ENCODE peak calls at places on chromosomes 1 and 21, in ten cellular contexts. One of them, this sample, is unnamed.
A peak's percentile ranks its signal among the peaks of the same experiment; 100 is the strongest.

GRCh38 chr1:45640293-45640692 is 16.4 kb upstream of the CCDC17 start:
- DNase-seq in body of pancreas: no peak
- DNase-seq in ELR: no peak
- DNase-seq in aorta: no peak
- DNase-seq in T follicular helper cell: no peak
- DNase-seq in anterior cingulate cortex: no peak
- DNase-seq in stimulated activated CD4-positive, alpha-beta T cell treated with anti-CD3 and anti-CD28 coated beads, Interleukin-4, amount 100 ng/mL, for 1 hour: no peak
- DNase-seq in NCI-H524: no peak
- DNase-seq in Ammon's horn: no peak
- DNase-seq in activated naive CD4-positive, alpha-beta T cell: no peak
- DNase-seq in this sample: no peak

GRCh38 chr1:222195857-222196256 is 352.0 kb downstream of the HHIPL2 start:
- DNase-seq in anterior cingulate cortex: no peak
- DNase-seq in Ammon's horn: no peak
- DNase-seq in body of pancreas: no peak
- DNase-seq in T follicular helper cell: no peak
- DNase-seq in ELR: peak; percentile 22
- DNase-seq in stimulated activated CD4-positive, alpha-beta T cell treated with anti-CD3 and anti-CD28 coated beads, Interleukin-4, amount 100 ng/mL, for 1 hour: no peak
- DNase-seq in aorta: no peak
- DNase-seq in NCI-H524: no peak
- DNase-seq in activated naive CD4-positive, alpha-beta T cell: no peak
- DNase-seq in this sample: no peak

GRCh38 chr21:14942801-14943490 is 121.9 kb downstream of the NRIP1 start:
- DNase-seq in ELR: no peak
- DNase-seq in body of pancreas: no peak
- DNase-seq in activated naive CD4-positive, alpha-beta T cell: no peak
- DNase-seq in aorta: no peak
- DNase-seq in anterior cingulate cortex: no peak
- DNase-seq in NCI-H524: peak; percentile 30
- DNase-seq in stimulated activated CD4-positive, alpha-beta T cell treated with anti-CD3 and anti-CD28 coated beads, Interleukin-4, amount 100 ng/mL, for 1 hour: no peak
- DNase-seq in T follicular helper cell: no peak
- DNase-seq in Ammon's horn: no peak
- DNase-seq in this sample: no peak

GRCh38 chr1:156465747-156466365 is 34.7 kb downstream of the MEF2D start:
- DNase-seq in stimulated activated CD4-positive, alpha-beta T cell treated with anti-CD3 and anti-CD28 coated beads, Interleukin-4, amount 100 ng/mL, for 1 hour: no peak
- DNase-seq in aorta: no peak
- DNase-seq in body of pancreas: no peak
- DNase-seq in anterior cingulate cortex: no peak
- DNase-seq in NCI-H524: peak; percentile 34
- DNase-seq in T follicular helper cell: no peak
- DNase-seq in Ammon's horn: no peak
- DNase-seq in activated naive CD4-positive, alpha-beta T cell: no peak
- DNase-seq in ELR: peak; percentile 25
- DNase-seq in this sample: no peak

GRCh38 chr1:109579496-109579895 is 31.1 kb downstream of the GNAI3 start:
- DNase-seq in activated naive CD4-positive, alpha-beta T cell: no peak
- DNase-seq in body of pancreas: no peak
- DNase-seq in ELR: no peak
- DNase-seq in NCI-H524: peak; percentile 6
- DNase-seq in stimulated activated CD4-positive, alpha-beta T cell treated with anti-CD3 and anti-CD28 coated beads, Interleukin-4, amount 100 ng/mL, for 1 hour: no peak
- DNase-seq in aorta: no peak
- DNase-seq in Ammon's horn: peak; percentile 53
- DNase-seq in anterior cingulate cortex: no peak
- DNase-seq in T follicular helper cell: no peak
- DNase-seq in this sample: no peak

GRCh38 chr21:29196021-29196663 is 65.7 kb downstream of the MAP3K7CL start:
- DNase-seq in Ammon's horn: peak; percentile 67
- DNase-seq in anterior cingulate cortex: no peak
- DNase-seq in stimulated activated CD4-positive, alpha-beta T cell treated with anti-CD3 and anti-CD28 coated beads, Interleukin-4, amount 100 ng/mL, for 1 hour: peak; percentile 50
- DNase-seq in NCI-H524: no peak
- DNase-seq in aorta: peak; percentile 82
- DNase-seq in activated naive CD4-positive, alpha-beta T cell: no peak
- DNase-seq in body of pancreas: peak; percentile 21
- DNase-seq in ELR: peak; percentile 98
- DNase-seq in T follicular helper cell: peak; percentile 32
- DNase-seq in this sample: no peak

GRCh38 chr21:26747216-26747615 is 98.0 kb downstream of the ADAMTS1 start:
- DNase-seq in ELR: no peak
- DNase-seq in activated naive CD4-positive, alpha-beta T cell: no peak
- DNase-seq in stimulated activated CD4-positive, alpha-beta T cell treated with anti-CD3 and anti-CD28 coated beads, Interleukin-4, amount 100 ng/mL, for 1 hour: no peak
- DNase-seq in body of pancreas: no peak
- DNase-seq in anterior cingulate cortex: no peak
- DNase-seq in Ammon's horn: no peak
- DNase-seq in T follicular helper cell: no peak
- DNase-seq in aorta: no peak
- DNase-seq in NCI-H524: no peak
- DNase-seq in this sample: no peak

GRCh38 chr21:29904359-29905282 is 35.2 kb downstream of the GRIK1 start:
- DNase-seq in Ammon's horn: no peak
- DNase-seq in NCI-H524: no peak
- DNase-seq in anterior cingulate cortex: no peak
- DNase-seq in body of pancreas: no peak
- DNase-seq in ELR: no peak
- DNase-seq in aorta: no peak
- DNase-seq in activated naive CD4-positive, alpha-beta T cell: no peak
- DNase-seq in stimulated activated CD4-positive, alpha-beta T cell treated with anti-CD3 and anti-CD28 coated beads, Interleukin-4, amount 100 ng/mL, for 1 hour: no peak
- DNase-seq in T follicular helper cell: no peak
- DNase-seq in this sample: no peak

GRCh38 chr1:234980657-234981396 is 147.8 kb downstream of the TOMM20 start:
- DNase-seq in aorta: peak; percentile 95
- DNase-seq in stimulated activated CD4-positive, alpha-beta T cell treated with anti-CD3 and anti-CD28 coated beads, Interleukin-4, amount 100 ng/mL, for 1 hour: peak; percentile 71
- DNase-seq in Ammon's horn: peak; percentile 80
- DNase-seq in anterior cingulate cortex: no peak
- DNase-seq in ELR: peak; percentile 96
- DNase-seq in body of pancreas: peak; percentile 65
- DNase-seq in NCI-H524: no peak
- DNase-seq in T follicular helper cell: peak; percentile 45
- DNase-seq in activated naive CD4-positive, alpha-beta T cell: no peak
- DNase-seq in this sample: peak; percentile 85

GRCh38 chr1:77370161-77370560 is 88.3 kb downstream of the AK5 start:
- DNase-seq in ELR: peak; percentile 25
- DNase-seq in aorta: no peak
- DNase-seq in Ammon's horn: no peak
- DNase-seq in body of pancreas: no peak
- DNase-seq in anterior cingulate cortex: no peak
- DNase-seq in activated naive CD4-positive, alpha-beta T cell: no peak
- DNase-seq in stimulated activated CD4-positive, alpha-beta T cell treated with anti-CD3 and anti-CD28 coated beads, Interleukin-4, amount 100 ng/mL, for 1 hour: no peak
- DNase-seq in NCI-H524: no peak
- DNase-seq in T follicular helper cell: no peak
- DNase-seq in this sample: no peak

GRCh38 chr1:224392411-224393249 is 36.0 kb downstream of the CNIH4 start:
- DNase-seq in activated naive CD4-positive, alpha-beta T cell: no peak
- DNase-seq in Ammon's horn: no peak
- DNase-seq in ELR: peak; percentile 50
- DNase-seq in anterior cingulate cortex: no peak
- DNase-seq in stimulated activated CD4-positive, alpha-beta T cell treated with anti-CD3 and anti-CD28 coated beads, Interleukin-4, amount 100 ng/mL, for 1 hour: no peak
- DNase-seq in NCI-H524: no peak
- DNase-seq in aorta: no peak
- DNase-seq in T follicular helper cell: no peak
- DNase-seq in body of pancreas: no peak
- DNase-seq in this sample: no peak

GRCh38 chr1:58318157-58318665 is 228.3 kb downstream of the OMA1 start:
- DNase-seq in Ammon's horn: no peak
- DNase-seq in body of pancreas: no peak
- DNase-seq in T follicular helper cell: no peak
- DNase-seq in anterior cingulate cortex: no peak
- DNase-seq in activated naive CD4-positive, alpha-beta T cell: no peak
- DNase-seq in NCI-H524: no peak
- DNase-seq in aorta: no peak
- DNase-seq in stimulated activated CD4-positive, alpha-beta T cell treated with anti-CD3 and anti-CD28 coated beads, Interleukin-4, amount 100 ng/mL, for 1 hour: no peak
- DNase-seq in ELR: peak; percentile 42
- DNase-seq in this sample: no peak

GRCh38 chr1:22217811-22218460 is 75.0 kb upstream of the WNT4 start:
- DNase-seq in aorta: no peak
- DNase-seq in activated naive CD4-positive, alpha-beta T cell: no peak
- DNase-seq in body of pancreas: no peak
- DNase-seq in T follicular helper cell: no peak
- DNase-seq in NCI-H524: no peak
- DNase-seq in anterior cingulate cortex: no peak
- DNase-seq in stimulated activated CD4-positive, alpha-beta T cell treated with anti-CD3 and anti-CD28 coated beads, Interleukin-4, amount 100 ng/mL, for 1 hour: no peak
- DNase-seq in Ammon's horn: no peak
- DNase-seq in ELR: no peak
- DNase-seq in this sample: peak; percentile 47

GRCh38 chr1:115107501-115108260 is 18.4 kb upstream of the TSPAN2 start:
- DNase-seq in aorta: no peak
- DNase-seq in ELR: no peak
- DNase-seq in activated naive CD4-positive, alpha-beta T cell: no peak
- DNase-seq in T follicular helper cell: no peak
- DNase-seq in NCI-H524: no peak
- DNase-seq in body of pancreas: no peak
- DNase-seq in stimulated activated CD4-positive, alpha-beta T cell treated with anti-CD3 and anti-CD28 coated beads, Interleukin-4, amount 100 ng/mL, for 1 hour: no peak
- DNase-seq in Ammon's horn: no peak
- DNase-seq in anterior cingulate cortex: no peak
- DNase-seq in this sample: no peak

GRCh38 chr1:82829527-82829926 is 1028.8 kb downstream of the ADGRL2 start:
- DNase-seq in stimulated activated CD4-positive, alpha-beta T cell treated with anti-CD3 and anti-CD28 coated beads, Interleukin-4, amount 100 ng/mL, for 1 hour: no peak
- DNase-seq in Ammon's horn: no peak
- DNase-seq in activated naive CD4-positive, alpha-beta T cell: no peak
- DNase-seq in anterior cingulate cortex: no peak
- DNase-seq in body of pancreas: no peak
- DNase-seq in aorta: no peak
- DNase-seq in T follicular helper cell: no peak
- DNase-seq in ELR: no peak
- DNase-seq in NCI-H524: no peak
- DNase-seq in this sample: no peak

GRCh38 chr1:243946946-243947345 is 96.9 kb upstream of the AKT3 start:
- DNase-seq in T follicular helper cell: no peak
- DNase-seq in stimulated activated CD4-positive, alpha-beta T cell treated with anti-CD3 and anti-CD28 coated beads, Interleukin-4, amount 100 ng/mL, for 1 hour: peak; percentile 41
- DNase-seq in activated naive CD4-positive, alpha-beta T cell: no peak
- DNase-seq in NCI-H524: peak; percentile 39
- DNase-seq in anterior cingulate cortex: no peak
- DNase-seq in Ammon's horn: peak; percentile 63
- DNase-seq in ELR: peak; percentile 63
- DNase-seq in body of pancreas: no peak
- DNase-seq in aorta: no peak
- DNase-seq in this sample: no peak

GRCh38 chr1:248696261-248696660 is 6.3 kb downstream of the OR14I1 start:
- DNase-seq in ELR: peak; percentile 22
- DNase-seq in anterior cingulate cortex: no peak
- DNase-seq in T follicular helper cell: no peak
- DNase-seq in Ammon's horn: peak; percentile 19
- DNase-seq in NCI-H524: peak; percentile 19
- DNase-seq in stimulated activated CD4-positive, alpha-beta T cell treated with anti-CD3 and anti-CD28 coated beads, Interleukin-4, amount 100 ng/mL, for 1 hour: no peak
- DNase-seq in aorta: no peak
- DNase-seq in activated naive CD4-positive, alpha-beta T cell: no peak
- DNase-seq in body of pancreas: no peak
- DNase-seq in this sample: no peak

GRCh38 chr1:200856716-200857352 is 15.9 kb upstream of the GPR25 start:
- DNase-seq in aorta: no peak
- DNase-seq in anterior cingulate cortex: no peak
- DNase-seq in T follicular helper cell: no peak
- DNase-seq in ELR: no peak
- DNase-seq in activated naive CD4-positive, alpha-beta T cell: no peak
- DNase-seq in Ammon's horn: no peak
- DNase-seq in stimulated activated CD4-positive, alpha-beta T cell treated with anti-CD3 and anti-CD28 coated beads, Interleukin-4, amount 100 ng/mL, for 1 hour: no peak
- DNase-seq in NCI-H524: no peak
- DNase-seq in body of pancreas: no peak
- DNase-seq in this sample: no peak

GRCh38 chr21:17590443-17590842 is 22.3 kb downstream of the BTG3 start:
- DNase-seq in T follicular helper cell: no peak
- DNase-seq in ELR: no peak
- DNase-seq in stimulated activated CD4-positive, alpha-beta T cell treated with anti-CD3 and anti-CD28 coated beads, Interleukin-4, amount 100 ng/mL, for 1 hour: no peak
- DNase-seq in anterior cingulate cortex: no peak
- DNase-seq in aorta: no peak
- DNase-seq in Ammon's horn: no peak
- DNase-seq in NCI-H524: no peak
- DNase-seq in body of pancreas: no peak
- DNase-seq in activated naive CD4-positive, alpha-beta T cell: no peak
- DNase-seq in this sample: no peak

GRCh38 chr1:4851666-4852065 is 197.3 kb downstream of the AJAP1 start:
- DNase-seq in stimulated activated CD4-positive, alpha-beta T cell treated with anti-CD3 and anti-CD28 coated beads, Interleukin-4, amount 100 ng/mL, for 1 hour: no peak
- DNase-seq in ELR: no peak
- DNase-seq in body of pancreas: no peak
- DNase-seq in T follicular helper cell: no peak
- DNase-seq in anterior cingulate cortex: no peak
- DNase-seq in activated naive CD4-positive, alpha-beta T cell: no peak
- DNase-seq in Ammon's horn: no peak
- DNase-seq in NCI-H524: no peak
- DNase-seq in aorta: peak; percentile 67
- DNase-seq in this sample: no peak

GRCh38 chr21:45923146-45923545 is 58.4 kb upstream of the COL6A1 start:
- DNase-seq in stimulated activated CD4-positive, alpha-beta T cell treated with anti-CD3 and anti-CD28 coated beads, Interleukin-4, amount 100 ng/mL, for 1 hour: peak; percentile 68
- DNase-seq in ELR: peak; percentile 74
- DNase-seq in T follicular helper cell: peak; percentile 54
- DNase-seq in aorta: peak; percentile 78
- DNase-seq in Ammon's horn: peak; percentile 90
- DNase-seq in body of pancreas: peak; percentile 56
- DNase-seq in anterior cingulate cortex: peak; percentile 78
- DNase-seq in activated naive CD4-positive, alpha-beta T cell: peak; percentile 51
- DNase-seq in NCI-H524: peak; percentile 78
- DNase-seq in this sample: peak; percentile 76

GRCh38 chr1:154178006-154178405 is 13.9 kb downstream of the TPM3 start:
- DNase-seq in anterior cingulate cortex: no peak
- DNase-seq in Ammon's horn: peak; percentile 70
- DNase-seq in aorta: no peak
- DNase-seq in ELR: no peak
- DNase-seq in body of pancreas: no peak
- DNase-seq in NCI-H524: no peak
- DNase-seq in stimulated activated CD4-positive, alpha-beta T cell treated with anti-CD3 and anti-CD28 coated beads, Interleukin-4, amount 100 ng/mL, for 1 hour: peak; percentile 31
- DNase-seq in activated naive CD4-positive, alpha-beta T cell: no peak
- DNase-seq in T follicular helper cell: no peak
- DNase-seq in this sample: no peak

GRCh38 chr1:201189085-201189484 is 1.5 kb upstream of the IGFN1 start:
- DNase-seq in anterior cingulate cortex: no peak
- DNase-seq in aorta: no peak
- DNase-seq in stimulated activated CD4-positive, alpha-beta T cell treated with anti-CD3 and anti-CD28 coated beads, Interleukin-4, amount 100 ng/mL, for 1 hour: no peak
- DNase-seq in T follicular helper cell: no peak
- DNase-seq in NCI-H524: no peak
- DNase-seq in ELR: no peak
- DNase-seq in Ammon's horn: no peak
- DNase-seq in body of pancreas: no peak
- DNase-seq in activated naive CD4-positive, alpha-beta T cell: no peak
- DNase-seq in this sample: no peak

GRCh38 chr21:36203603-36203889 is 46.9 kb downstream of the DOP1B start:
- DNase-seq in activated naive CD4-positive, alpha-beta T cell: no peak
- DNase-seq in ELR: peak; percentile 95
- DNase-seq in aorta: no peak
- DNase-seq in anterior cingulate cortex: no peak
- DNase-seq in Ammon's horn: peak; percentile 21
- DNase-seq in NCI-H524: no peak
- DNase-seq in body of pancreas: peak; percentile 52
- DNase-seq in stimulated activated CD4-positive, alpha-beta T cell treated with anti-CD3 and anti-CD28 coated beads, Interleukin-4, amount 100 ng/mL, for 1 hour: peak; percentile 46
- DNase-seq in T follicular helper cell: no peak
- DNase-seq in this sample: no peak

GRCh38 chr1:43267291-43267805 is 2.4 kb upstream of the TMEM125 start:
- DNase-seq in ELR: no peak
- DNase-seq in anterior cingulate cortex: no peak
- DNase-seq in NCI-H524: no peak
- DNase-seq in T follicular helper cell: no peak
- DNase-seq in activated naive CD4-positive, alpha-beta T cell: no peak
- DNase-seq in Ammon's horn: peak; percentile 40
- DNase-seq in aorta: no peak
- DNase-seq in body of pancreas: no peak
- DNase-seq in stimulated activated CD4-positive, alpha-beta T cell treated with anti-CD3 and anti-CD28 coated beads, Interleukin-4, amount 100 ng/mL, for 1 hour: no peak
- DNase-seq in this sample: peak; percentile 68

GRCh38 chr1:187928288-187928687 is 1099.5 kb downstream of the PLA2G4A start:
- DNase-seq in NCI-H524: peak; percentile 69
- DNase-seq in aorta: no peak
- DNase-seq in T follicular helper cell: no peak
- DNase-seq in ELR: peak; percentile 54
- DNase-seq in body of pancreas: no peak
- DNase-seq in stimulated activated CD4-positive, alpha-beta T cell treated with anti-CD3 and anti-CD28 coated beads, Interleukin-4, amount 100 ng/mL, for 1 hour: no peak
- DNase-seq in Ammon's horn: peak; percentile 33
- DNase-seq in anterior cingulate cortex: peak; percentile 1
- DNase-seq in activated naive CD4-positive, alpha-beta T cell: no peak
- DNase-seq in this sample: no peak

GRCh38 chr1:11653101-11653601 is 1.1 kb downstream of the FBXO2 start:
- DNase-seq in ELR: no peak
- DNase-seq in body of pancreas: peak; percentile 37
- DNase-seq in anterior cingulate cortex: no peak
- DNase-seq in Ammon's horn: no peak
- DNase-seq in activated naive CD4-positive, alpha-beta T cell: no peak
- DNase-seq in NCI-H524: no peak
- DNase-seq in aorta: no peak
- DNase-seq in T follicular helper cell: no peak
- DNase-seq in stimulated activated CD4-positive, alpha-beta T cell treated with anti-CD3 and anti-CD28 coated beads, Interleukin-4, amount 100 ng/mL, for 1 hour: no peak
- DNase-seq in this sample: no peak

GRCh38 chr1:203368624-203369451 is 17.9 kb upstream of the FMOD start:
- DNase-seq in activated naive CD4-positive, alpha-beta T cell: no peak
- DNase-seq in body of pancreas: no peak
- DNase-seq in Ammon's horn: no peak
- DNase-seq in aorta: peak; percentile 75
- DNase-seq in T follicular helper cell: no peak
- DNase-seq in ELR: peak; percentile 59
- DNase-seq in NCI-H524: no peak
- DNase-seq in anterior cingulate cortex: no peak
- DNase-seq in stimulated activated CD4-positive, alpha-beta T cell treated with anti-CD3 and anti-CD28 coated beads, Interleukin-4, amount 100 ng/mL, for 1 hour: no peak
- DNase-seq in this sample: no peak

This sample was measured in upper lobe of right lung.